ENCODE peak calls at places on chromosomes 12 and 14, in nine cellular contexts. M is psoas muscle, L is lower lobe of right lung, G is heart right ventricle, O is aorta, Y is SK-N-SH, U is IMR-90, K is keratinocyte, B is mammary epithelial cell. N is an unnamed sample.
A peak's percentile ranks its signal among the peaks of the same experiment; 100 is the strongest.

GRCh38 chr14:52918486-52918885 is 32.4 kb downstream of the FERMT2 start:
- DNase-seq in K (no peak), U (peak; percentile 81), O (no peak), Y (no peak), G (no peak), M (no peak), B (peak; percentile 52), L (no peak), N (no peak)

GRCh38 chr12:29743801-29744200 is 39.9 kb downstream of the TMTC1 start:
- DNase-seq in O (no peak), K (peak; percentile 42), M (no peak), B (peak; percentile 79), U (peak; percentile 93), L (no peak), Y (no peak), G (no peak), N (no peak)

GRCh38 chr14:73339846-73340565 is 102.7 kb downstream of the PAPLN start:
- DNase-seq in U (no peak), L (no peak), B (no peak), M (no peak), G (no peak), K (no peak), O (no peak), Y (no peak), N (no peak)

GRCh38 chr12:4566474-4566873 is 4.5 kb downstream of the DYRK4 start:
- DNase-seq in B (no peak), O (no peak), U (no peak), L (no peak), Y (no peak), K (no peak), M (no peak), G (no peak), N (no peak)

GRCh38 chr14:68813318-68813838 is 20.5 kb upstream of the ZFP36L1 start:
- DNase-seq in M (no peak), Y (no peak), L (no peak), K (no peak), O (no peak), U (no peak), G (no peak), B (no peak), N (peak; percentile 50)

GRCh38 chr14:49950275-49951250 is 57.7 kb downstream of the ARF6 start:
- DNase-seq in L (peak; percentile 81), G (no peak), K (peak; percentile 99), U (no peak), O (no peak), Y (no peak), M (no peak), B (peak; percentile 98), N (peak; percentile 98)

GRCh38 chr14:92555440-92556111 is 42.0 kb downstream of the RIN3 start:
- DNase-seq in L (no peak), M (no peak), B (no peak), Y (no peak), O (no peak), U (no peak), K (no peak), G (no peak), N (peak; percentile 66)

GRCh38 chr12:53750812-53751335 is 905 bp downstream of the CISTR start:
- DNase-seq in O (no peak), B (no peak), K (no peak), G (peak; percentile 53), Y (peak; percentile 57), M (peak; percentile 59), L (peak; percentile 57), U (peak; percentile 19), N (no peak)

GRCh38 chr12:55258288-55258687 is 13.9 kb downstream of the OR6C74 start:
- DNase-seq in M (no peak), U (no peak), B (no peak), G (no peak), Y (no peak), K (no peak), L (no peak), O (no peak), N (no peak)

GRCh38 chr12:47356129-47356622 is 276.4 kb upstream of the AMIGO2 start:
- DNase-seq in L (no peak), Y (no peak), M (no peak), K (no peak), O (no peak), G (no peak), B (no peak), U (peak; percentile 36), N (no peak)

GRCh38 chr12:47349770-47350408 is 270.1 kb upstream of the AMIGO2 start:
- DNase-seq in M (no peak), Y (no peak), L (no peak), G (no peak), K (no peak), B (no peak), U (peak; percentile 68), O (no peak), N (no peak)

GRCh38 chr12:47348206-47348605 is 268.4 kb upstream of the AMIGO2 start:
- DNase-seq in U (no peak), B (no peak), M (no peak), L (no peak), O (no peak), G (no peak), K (no peak), Y (no peak), N (no peak)

GRCh38 chr12:47349102-47349769 is 269.5 kb upstream of the AMIGO2 start:
- DNase-seq in M (no peak), K (no peak), G (no peak), L (no peak), O (no peak), Y (no peak), U (no peak), B (no peak), N (no peak)

GRCh38 chr12:47353508-47353907 is 273.7 kb upstream of the AMIGO2 start:
- DNase-seq in B (no peak), G (no peak), K (no peak), M (no peak), Y (no peak), O (no peak), L (no peak), U (no peak), N (no peak)
- H3K4me1 ChIP-seq in B (no peaks in the 10 kb centered on the region), G (no peaks in the 10 kb centered on the region), K (no peaks in the 10 kb centered on the region), M (no peaks in the 10 kb centered on the region), Y (no peaks in the 10 kb centered on the region), O (no peaks in the 10 kb centered on the region), L (peaks cover 15% of the 10 kb centered on the region), U (peaks cover 2% of the 10 kb centered on the region), N (no peaks in the 10 kb centered on the region)

DNA sequence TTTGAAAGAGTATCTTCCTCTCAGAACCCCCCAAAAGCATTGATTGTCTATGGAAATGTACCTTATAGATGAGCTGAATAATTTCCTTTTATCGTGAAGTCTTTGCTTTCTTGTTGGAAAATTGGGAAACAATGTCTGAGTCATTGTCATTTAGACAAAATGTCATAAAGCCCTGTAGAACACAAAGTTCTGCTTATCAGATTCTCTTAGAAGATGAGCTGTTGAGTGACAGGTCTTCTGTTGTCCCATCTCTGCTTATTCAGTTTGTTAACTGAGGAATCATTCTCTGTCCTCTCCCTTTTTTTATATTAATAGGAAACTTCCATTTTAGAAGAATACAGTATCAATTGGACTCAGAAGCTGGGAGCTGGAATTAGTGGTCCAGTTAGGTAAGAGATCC is 22.9 kb downstream of the MAPKAPK5 start:
- DNase-seq in M (no peak), O (no peak), Y (no peak), U (no peak), B (no peak), K (no peak), L (no peak), G (no peak), N (no peak)
- H3K36me3 ChIP-seq in M (peaks cover 5% of the 10 kb centered on the region), O (peaks cover 2% of the 10 kb centered on the region), Y (peaks cover 37% of the 10 kb centered on the region), U (peaks cover 18% of the 10 kb centered on the region), B (peaks cover 15% of the 10 kb centered on the region), K (peaks cover 11% of the 10 kb centered on the region), L (peaks cover 42% of the 10 kb centered on the region), G (peaks cover 36% of the 10 kb centered on the region), N (peaks cover 52% of the 10 kb centered on the region)

DNA sequence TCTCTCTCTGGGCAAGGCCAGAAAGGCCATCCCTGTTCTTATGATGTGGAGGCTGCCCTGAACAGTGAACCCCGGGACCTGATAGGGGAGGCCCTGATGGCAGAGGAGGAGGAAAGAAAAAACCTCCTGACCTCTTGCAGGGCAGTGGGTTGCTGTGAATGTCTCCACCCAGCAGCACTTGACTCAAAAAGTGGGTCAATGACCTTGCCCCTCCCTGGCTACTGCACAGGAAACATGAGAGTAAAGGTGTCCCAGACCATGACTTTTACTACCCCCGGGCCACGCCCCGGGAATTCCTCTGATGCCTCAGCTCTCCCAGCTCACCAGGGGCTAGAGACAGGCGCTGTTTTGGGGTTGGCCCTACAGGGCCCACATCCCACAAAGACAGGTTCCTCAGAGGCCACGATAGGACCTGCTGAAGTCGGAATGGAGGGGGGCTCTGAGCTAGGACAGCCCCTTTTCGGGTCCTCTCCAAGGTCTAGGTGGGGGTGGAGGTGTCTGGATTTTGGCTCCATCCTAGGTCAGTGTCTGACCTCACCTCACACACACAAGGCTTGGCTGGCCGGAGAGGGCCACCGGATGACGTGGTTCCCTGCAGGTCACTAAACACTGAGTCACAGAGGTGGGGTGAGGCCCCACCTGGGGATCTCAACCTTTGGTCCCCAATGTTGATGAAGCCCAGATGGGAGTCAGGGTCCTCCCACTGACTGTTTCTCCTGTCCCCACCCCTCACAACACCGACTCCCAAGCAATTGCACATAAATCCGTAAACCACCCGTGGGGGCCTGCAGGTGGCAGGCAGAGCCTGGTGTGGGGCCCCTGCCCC is 1.6 kb downstream of the RHOF start:
- DNase-seq in O (no peak), M (peak; percentile 47), B (no peak), L (no peak), K (no peak), U (no peak), G (no peak), Y (no peak), N (no peak)
- H3K4me1 ChIP-seq in O (no peaks in the 10 kb centered on the region), M (peaks cover 34% of the 10 kb centered on the region), B (peaks cover 33% of the 10 kb centered on the region), L (peaks cover 92% of the 10 kb centered on the region), K (peaks cover 24% of the 10 kb centered on the region), U (peaks cover 7% of the 10 kb centered on the region), G (peaks cover 24% of the 10 kb centered on the region), Y (peaks cover 41% of the 10 kb centered on the region), N (peaks cover 17% of the 10 kb centered on the region)

GRCh38 chr14:61463664-61464063 is 142.3 kb downstream of the PRKCH start:
- DNase-seq in Y (no peak), O (no peak), B (no peak), L (no peak), M (no peak), G (no peak), U (no peak), K (no peak), N (no peak)
- H3K36me3 ChIP-seq in Y (no peaks in the 10 kb centered on the region), O (no peaks in the 10 kb centered on the region), B (no peaks in the 10 kb centered on the region), L (peaks cover 7% of the 10 kb centered on the region), M (no peaks in the 10 kb centered on the region), G (peaks cover 1% of the 10 kb centered on the region), U (no peaks in the 10 kb centered on the region), K (no peaks in the 10 kb centered on the region), N (peaks cover 8% of the 10 kb centered on the region)

GRCh38 chr12:124428792-124429281 is 133.9 kb downstream of the RFLNA start:
- DNase-seq in O (no peak), L (no peak), U (peak; percentile 65), G (no peak), K (no peak), B (no peak), Y (peak; percentile 81), M (no peak), N (no peak)
- H3K4me1 ChIP-seq in O (no peaks in the 10 kb centered on the region), L (peaks cover 60% of the 10 kb centered on the region), U (peaks cover 18% of the 10 kb centered on the region), G (peaks cover 32% of the 10 kb centered on the region), K (no peaks in the 10 kb centered on the region), B (peaks cover 3% of the 10 kb centered on the region), Y (peaks cover 86% of the 10 kb centered on the region), M (peaks cover 25% of the 10 kb centered on the region), N (peaks cover 1% of the 10 kb centered on the region)